ENCODE peak calls at places on chromosomes 16 and 17, in four cellular contexts. Q is CD8-positive, alpha-beta memory T cell; M is heart left ventricle; O is pancreas. J is an unnamed sample.

GRCh38 chr16:30173054-30173453 is 10.3 kb upstream of the CORO1A start:
- DNase-seq in O (no peak), M (no peak), Q (no peak), J (no peak)

GRCh38 chr17:6796887-6797490 is 21.0 kb downstream of the FBXO39 start:
- DNase-seq in Q (no peak), M (no peak), O (no peak), J (no peak)

GRCh38 chr16:89678258-89678657 is 8.2 kb upstream of the CDK10 start:
- DNase-seq in M (no peak), Q (no peak), O (no peak), J (no peak)

GRCh38 chr17:53150101-53150698 is 672.5 kb upstream of the KIF2B start:
- DNase-seq in Q (no peak), O (no peak), M (no peak), J (no peak)

GRCh38 chr17:79002291-79002690 is 7.3 kb downstream of the CANT1 start:
- DNase-seq in Q (no peak), O (no peak), M (no peak), J (peak; percentile 11)

GRCh38 chr17:66964930-66965800 is 658 bp downstream of the CACNG4 start:
- DNase-seq in M (no peak), O (peak; percentile 29), Q (no peak), J (peak; percentile 44)

GRCh38 chr17:1713878-1714487 is 3.8 kb upstream of the TLCD2 start:
- DNase-seq in O (no peak), M (no peak), Q (no peak), J (no peak)

GRCh38 chr16:4465977-4466779 is 8.2 kb downstream of the NMRAL1 start:
- DNase-seq in M (peak; percentile 90), Q (peak; percentile 77), O (no peak), J (no peak)

GRCh38 chr17:70810609-70811008 is 641.3 kb downstream of the KCNJ2 start:
- DNase-seq in Q (no peak), M (no peak), O (no peak), J (no peak)

GRCh38 chr17:77951123-77951522 is 7.4 kb upstream of the TNRC6C start:
- DNase-seq in Q (no peak), M (no peak), O (no peak), J (no peak)

GRCh38 chr17:36593651-36594316 is 2.1 kb downstream of the DHRS11 start:
- DNase-seq in M (no peak), Q (no peak), O (no peak), J (no peak)

GRCh38 chr17:45127209-45127582 is 5.1 kb downstream of the PLCD3 start:
- DNase-seq in O (no peak), Q (no peak), M (peak; percentile 38), J (no peak)

GRCh38 chr16:86585821-86586611 is 7.7 kb downstream of the FOXL1 start:
- DNase-seq in M (no peak), Q (no peak), O (no peak), J (no peak)

GRCh38 chr16:89534147-89534788 is 26.1 kb downstream of the SPG7 start:
- DNase-seq in O (no peak), M (no peak), Q (peak; percentile 44), J (no peak)

GRCh38 chr16:78122774-78123315 is 23.4 kb downstream of the WWOX start:
- DNase-seq in M (no peak), O (no peak), Q (peak; percentile 48), J (peak; percentile 56)

GRCh38 chr17:81518785-81519283 is 6.2 kb upstream of the ACTG1 start:
- DNase-seq in Q (no peak), O (no peak), M (peak; percentile 55), J (no peak)

GRCh38 chr16:50166511-50167500 is 13.7 kb downstream of the TENT4B start:
- DNase-seq in O (no peak), Q (no peak), M (no peak), J (no peak)

GRCh38 chr16:84774810-84775209 is 45.0 kb upstream of the CRISPLD2 start:
- DNase-seq in O (no peak), M (no peak), Q (no peak), J (no peak)

GRCh38 chr16:9050102-9050830 is 41.2 kb upstream of the HAPSTR1 start:
- DNase-seq in O (no peak), Q (no peak), M (no peak), J (peak; percentile 45)

GRCh38 chr17:32634167-32634566 is 147.4 kb downstream of the CDK5R1 start:
- DNase-seq in O (no peak), Q (no peak), M (no peak), J (no peak)

GRCh38 chr16:81511371-81511770 is 66.8 kb downstream of the CMIP start:
- DNase-seq in O (no peak), M (no peak), Q (no peak), J (no peak)

GRCh38 chr17:13114601-13115024 is 96.8 kb upstream of the ELAC2 start:
- DNase-seq in M (peak; percentile 26), O (peak; percentile 18), Q (no peak), J (peak; percentile 56)

GRCh38 chr17:58325289-58325726 is 3.3 kb downstream of the TSPOAP1 start:
- DNase-seq in Q (no peak), M (no peak), O (no peak), J (no peak)

GRCh38 chr17:14756469-14756868 is 455.6 kb downstream of the HS3ST3B1 start:
- DNase-seq in O (no peak), M (no peak), Q (no peak), J (no peak)

GRCh38 chr17:2398655-2399571 is 1.9 kb downstream of the MNT start:
- DNase-seq in M (peak; percentile 70), Q (peak; percentile 51), O (peak; percentile 63), J (peak; percentile 62)

GRCh38 chr17:59483860-59484259 is 81.5 kb upstream of the DHX40 start:
- DNase-seq in M (no peak), O (no peak), Q (no peak), J (no peak)

GRCh38 chr17:64016974-64017373 is 3.5 kb downstream of the ICAM2 start:
- DNase-seq in O (no peak), M (no peak), Q (no peak), J (no peak)

GRCh38 chr17:79065105-79065670 is 9.4 kb upstream of the ENGASE start:
- DNase-seq in O (no peak), M (no peak), Q (peak; percentile 36), J (peak; percentile 55)

GRCh38 chr16:21943571-21943970 is 9.6 kb upstream of the UQCRC2 start:
- DNase-seq in Q (no peak), M (no peak), O (no peak), J (no peak)

DNA sequence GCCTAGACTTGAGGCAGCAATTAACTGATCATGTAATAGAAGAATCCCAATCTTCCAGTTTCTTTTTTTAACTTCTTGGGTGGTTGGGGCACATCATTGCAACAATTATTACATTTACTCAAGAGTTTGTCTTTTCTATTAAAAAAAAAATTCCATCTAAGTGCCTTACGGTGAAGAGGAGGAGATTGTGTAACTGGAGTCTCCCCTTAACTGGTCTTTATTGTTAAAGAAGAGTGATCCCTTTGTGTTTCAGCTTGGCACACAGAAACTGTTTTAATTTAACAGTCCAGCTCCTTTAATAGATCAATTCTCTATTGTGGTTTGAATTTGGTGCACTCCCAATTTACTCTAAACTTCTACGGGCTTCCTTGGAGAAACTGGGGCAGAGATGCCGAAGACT is 75.2 kb downstream of the FTO start:
- DNase-seq in O (no peak), Q (no peak), M (no peak), J (no peak)
- H3K4me1 ChIP-seq in O (peaks cover 40% of the 10 kb centered on the region), Q (no peaks in the 10 kb centered on the region), M (peaks cover 26% of the 10 kb centered on the region), J (peaks cover 4% of the 10 kb centered on the region)

GRCh38 chr17:4978720-4979119 is 8.8 kb downstream of the CAMTA2 start:
- DNase-seq in Q (no peak), O (no peak), M (no peak), J (no peak)
- H3K36me3 ChIP-seq in Q (peaks cover 44% of the 10 kb centered on the region), O (no peaks in the 10 kb centered on the region), M (peaks cover 96% of the 10 kb centered on the region), J (no peaks in the 10 kb centered on the region)

GRCh38 chr17:49013311-49014205 is 16.4 kb downstream of the IGF2BP1 start:
- DNase-seq in O (no peak), M (no peak), Q (no peak), J (peak; percentile 40)
- H3K4me3 ChIP-seq in O (no peak overlapping the region), M (no peak overlapping the region), Q (no peak overlapping the region), J (peak overlapping the region; percentile 52)

GRCh38 chr17:74759243-74759801 is 10.9 kb downstream of the NHERF1 start:
- DNase-seq in M (no peak), Q (peak; percentile 67), O (no peak), J (no peak)
- H3K4me1 ChIP-seq in M (peaks cover 58% of the 10 kb centered on the region), Q (peaks cover 91% of the 10 kb centered on the region), O (peaks cover 41% of the 10 kb centered on the region), J (peaks cover 60% of the 10 kb centered on the region)